ENCODE peak calls at places on chromosomes 5 and 9, in six cellular contexts. One of them, this sample, is unnamed.

GRCh38 chr9:96782241-96782640 is 4.4 kb upstream of the ZNF510 start:
- DNase-seq in keratinocyte: no peak
- DNase-seq in hepatocyte: no peak
- DNase-seq in tibial nerve: no peak
- DNase-seq in esophagus squamous epithelium: no peak
- DNase-seq in GM23338: no peak
- DNase-seq in this sample: no peak

GRCh38 chr5:123181394-123181801 is 92.4 kb downstream of the PRDM6 start:
- DNase-seq in keratinocyte: no peak
- DNase-seq in hepatocyte: peak
- DNase-seq in tibial nerve: no peak
- DNase-seq in esophagus squamous epithelium: no peak
- DNase-seq in GM23338: no peak
- DNase-seq in this sample: peak

GRCh38 chr9:99572529-99572928 is 249.2 kb upstream of the NR4A3 start:
- DNase-seq in keratinocyte: no peak
- DNase-seq in hepatocyte: no peak
- DNase-seq in tibial nerve: no peak
- DNase-seq in esophagus squamous epithelium: no peak
- DNase-seq in GM23338: no peak
- DNase-seq in this sample: no peak

GRCh38 chr5:86500947-86501346 is 116.8 kb upstream of the COX7C start:
- DNase-seq in keratinocyte: no peak
- DNase-seq in hepatocyte: peak
- DNase-seq in tibial nerve: no peak
- DNase-seq in esophagus squamous epithelium: no peak
- DNase-seq in GM23338: peak
- DNase-seq in this sample: peak

GRCh38 chr5:139841549-139841948 is 45.9 kb downstream of the PSD2 start:
- DNase-seq in keratinocyte: no peak
- DNase-seq in hepatocyte: no peak
- DNase-seq in tibial nerve: no peak
- DNase-seq in esophagus squamous epithelium: no peak
- DNase-seq in GM23338: no peak
- DNase-seq in this sample: no peak

GRCh38 chr5:97550164-97550563 is 367.1 kb upstream of the RIOK2 start:
- DNase-seq in keratinocyte: no peak
- DNase-seq in hepatocyte: no peak
- DNase-seq in tibial nerve: no peak
- DNase-seq in esophagus squamous epithelium: no peak
- DNase-seq in GM23338: peak
- DNase-seq in this sample: no peak

GRCh38 chr5:55037046-55037771 is 13.2 kb downstream of the GZMK start:
- DNase-seq in keratinocyte: no peak
- DNase-seq in hepatocyte: peak
- DNase-seq in tibial nerve: no peak
- DNase-seq in esophagus squamous epithelium: no peak
- DNase-seq in GM23338: peak
- DNase-seq in this sample: no peak

GRCh38 chr9:87685431-87685830 is 40.5 kb upstream of the CTSL start:
- DNase-seq in keratinocyte: no peak
- DNase-seq in hepatocyte: no peak
- DNase-seq in tibial nerve: no peak
- DNase-seq in esophagus squamous epithelium: no peak
- DNase-seq in GM23338: no peak
- DNase-seq in this sample: no peak

GRCh38 chr9:93900971-93901861 is 53.9 kb downstream of the BARX1 start:
- DNase-seq in keratinocyte: no peak
- DNase-seq in hepatocyte: no peak
- DNase-seq in tibial nerve: no peak
- DNase-seq in esophagus squamous epithelium: no peak
- DNase-seq in GM23338: no peak
- DNase-seq in this sample: peak

GRCh38 chr5:72166070-72166979 is 59.0 kb downstream of the MAP1B start:
- DNase-seq in keratinocyte: peak
- DNase-seq in hepatocyte: peak
- DNase-seq in tibial nerve: no peak
- DNase-seq in esophagus squamous epithelium: peak
- DNase-seq in GM23338: peak
- DNase-seq in this sample: peak

GRCh38 chr5:80204808-80205614 is 50.8 kb downstream of the SERINC5 start:
- DNase-seq in keratinocyte: no peak
- DNase-seq in hepatocyte: peak
- DNase-seq in tibial nerve: no peak
- DNase-seq in esophagus squamous epithelium: no peak
- DNase-seq in GM23338: peak
- DNase-seq in this sample: no peak

GRCh38 chr5:90546216-90546837 is 12.3 kb upstream of the ADGRV1 start:
- DNase-seq in keratinocyte: no peak
- DNase-seq in hepatocyte: no peak
- DNase-seq in tibial nerve: no peak
- DNase-seq in esophagus squamous epithelium: no peak
- DNase-seq in GM23338: no peak
- DNase-seq in this sample: no peak

GRCh38 chr9:77375956-77376532 is 198.7 kb downstream of the VPS13A start:
- DNase-seq in keratinocyte: no peak
- DNase-seq in hepatocyte: no peak
- DNase-seq in tibial nerve: no peak
- DNase-seq in esophagus squamous epithelium: no peak
- DNase-seq in GM23338: peak
- DNase-seq in this sample: peak

GRCh38 chr5:140266471-140267200 is 36.3 kb downstream of the PFDN1 start:
- DNase-seq in keratinocyte: no peak
- DNase-seq in hepatocyte: no peak
- DNase-seq in tibial nerve: no peak
- DNase-seq in esophagus squamous epithelium: no peak
- DNase-seq in GM23338: no peak
- DNase-seq in this sample: no peak

GRCh38 chr5:153613143-153613542 is 122.7 kb downstream of the GRIA1 start:
- DNase-seq in keratinocyte: no peak
- DNase-seq in hepatocyte: no peak
- DNase-seq in tibial nerve: no peak
- DNase-seq in esophagus squamous epithelium: no peak
- DNase-seq in GM23338: no peak
- DNase-seq in this sample: no peak

GRCh38 chr5:96687812-96688453 is 25.8 kb downstream of the CAST start:
- DNase-seq in keratinocyte: no peak
- DNase-seq in hepatocyte: peak
- DNase-seq in tibial nerve: no peak
- DNase-seq in esophagus squamous epithelium: no peak
- DNase-seq in GM23338: peak
- DNase-seq in this sample: no peak

GRCh38 chr9:33114746-33115145 is 38.3 kb upstream of the SMU1 start:
- DNase-seq in keratinocyte: no peak
- DNase-seq in hepatocyte: no peak
- DNase-seq in tibial nerve: no peak
- DNase-seq in esophagus squamous epithelium: no peak
- DNase-seq in GM23338: no peak
- DNase-seq in this sample: no peak

GRCh38 chr5:10324519-10325370 is 17.0 kb upstream of the CMBL start:
- DNase-seq in keratinocyte: no peak
- DNase-seq in hepatocyte: no peak
- DNase-seq in tibial nerve: no peak
- DNase-seq in esophagus squamous epithelium: no peak
- DNase-seq in GM23338: no peak
- DNase-seq in this sample: peak

GRCh38 chr5:39599721-39600431 is 175.1 kb upstream of the DAB2 start:
- DNase-seq in keratinocyte: no peak
- DNase-seq in hepatocyte: peak
- DNase-seq in tibial nerve: no peak
- DNase-seq in esophagus squamous epithelium: no peak
- DNase-seq in GM23338: peak
- DNase-seq in this sample: no peak

GRCh38 chr9:130868230-130868629 is 28.4 kb downstream of the QRFP start:
- DNase-seq in keratinocyte: no peak
- DNase-seq in hepatocyte: no peak
- DNase-seq in tibial nerve: no peak
- DNase-seq in esophagus squamous epithelium: no peak
- DNase-seq in GM23338: no peak
- DNase-seq in this sample: no peak

GRCh38 chr9:130865921-130866320 is 30.7 kb downstream of the QRFP start:
- DNase-seq in keratinocyte: no peak
- DNase-seq in hepatocyte: no peak
- DNase-seq in tibial nerve: no peak
- DNase-seq in esophagus squamous epithelium: no peak
- DNase-seq in GM23338: no peak
- DNase-seq in this sample: no peak

GRCh38 chr9:130869250-130869649 is 27.4 kb downstream of the QRFP start:
- DNase-seq in keratinocyte: no peak
- DNase-seq in hepatocyte: peak
- DNase-seq in tibial nerve: no peak
- DNase-seq in esophagus squamous epithelium: no peak
- DNase-seq in GM23338: no peak
- DNase-seq in this sample: no peak

GRCh38 chr9:130866474-130866965 is 30.1 kb downstream of the QRFP start:
- DNase-seq in keratinocyte: peak
- DNase-seq in hepatocyte: peak
- DNase-seq in tibial nerve: peak
- DNase-seq in esophagus squamous epithelium: no peak
- DNase-seq in GM23338: peak
- DNase-seq in this sample: peak

GRCh38 chr9:130867556-130867955 is 29.1 kb downstream of the QRFP start:
- DNase-seq in keratinocyte: no peak
- DNase-seq in hepatocyte: no peak
- DNase-seq in tibial nerve: no peak
- DNase-seq in esophagus squamous epithelium: no peak
- DNase-seq in GM23338: no peak
- DNase-seq in this sample: no peak
- H3K27ac ChIP-seq in keratinocyte: no peak
- H3K27ac ChIP-seq in hepatocyte: no peak
- H3K27ac ChIP-seq in tibial nerve: no peak
- H3K27ac ChIP-seq in esophagus squamous epithelium: no peak
- H3K27ac ChIP-seq in GM23338: no peak
- H3K27ac ChIP-seq in this sample: no peak

GRCh38 chr5:168317521-168318147 is 26.2 kb downstream of the WWC1 start:
- DNase-seq in keratinocyte: no peak
- DNase-seq in hepatocyte: peak
- DNase-seq in tibial nerve: no peak
- DNase-seq in esophagus squamous epithelium: no peak
- DNase-seq in GM23338: no peak
- DNase-seq in this sample: peak
- H3K27ac ChIP-seq in keratinocyte: no peak
- H3K27ac ChIP-seq in hepatocyte: peak
- H3K27ac ChIP-seq in tibial nerve: no peak
- H3K27ac ChIP-seq in esophagus squamous epithelium: peak
- H3K27ac ChIP-seq in GM23338: peak
- H3K27ac ChIP-seq in this sample: peak

DNA sequence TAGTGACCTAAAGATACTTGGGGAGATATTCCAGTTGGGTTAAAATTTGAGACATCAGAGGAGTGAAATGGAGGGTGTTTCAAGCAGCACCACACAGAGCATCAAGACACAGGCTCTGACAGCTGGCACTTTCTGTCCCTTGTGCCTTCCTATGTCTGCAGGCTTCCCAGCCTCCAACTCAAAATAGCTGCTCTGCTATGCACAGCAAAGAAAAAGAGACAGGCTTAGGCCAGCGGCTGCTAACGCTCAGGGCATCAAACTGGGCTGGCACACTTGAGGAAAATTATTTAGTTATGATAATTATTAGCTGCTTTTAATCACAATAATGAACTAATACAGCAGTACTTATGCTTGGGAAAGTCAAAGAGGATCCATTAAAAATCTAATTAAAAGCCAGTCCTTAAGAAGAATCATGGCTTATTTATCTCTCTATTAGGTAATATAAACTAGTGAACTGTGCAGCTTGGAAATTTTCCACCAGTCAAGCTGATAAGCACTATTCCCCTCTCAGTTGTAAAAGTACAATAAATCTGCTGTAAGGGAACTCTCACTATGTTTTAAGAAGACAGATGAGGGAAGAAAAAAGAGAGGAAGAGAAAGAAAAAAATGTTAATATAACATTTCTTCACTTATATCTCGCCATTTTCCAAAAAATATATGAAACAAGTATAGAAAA is 233.2 kb downstream of the SLIT3 start:
- DNase-seq in keratinocyte: no peak
- DNase-seq in hepatocyte: no peak
- DNase-seq in tibial nerve: no peak
- DNase-seq in esophagus squamous epithelium: no peak
- DNase-seq in GM23338: no peak
- DNase-seq in this sample: no peak
- H3K27ac ChIP-seq in keratinocyte: no peak
- H3K27ac ChIP-seq in hepatocyte: peak
- H3K27ac ChIP-seq in tibial nerve: no peak
- H3K27ac ChIP-seq in esophagus squamous epithelium: peak
- H3K27ac ChIP-seq in GM23338: no peak
- H3K27ac ChIP-seq in this sample: no peak

GRCh38 chr5:34699155-34700077 is 43.3 kb downstream of the RAI14 start:
- DNase-seq in keratinocyte: no peak
- DNase-seq in hepatocyte: peak
- DNase-seq in tibial nerve: no peak
- DNase-seq in esophagus squamous epithelium: no peak
- DNase-seq in GM23338: peak
- DNase-seq in this sample: no peak

GRCh38 chr5:34707451-34708107 is 51.5 kb downstream of the RAI14 start:
- DNase-seq in keratinocyte: no peak
- DNase-seq in hepatocyte: no peak
- DNase-seq in tibial nerve: no peak
- DNase-seq in esophagus squamous epithelium: no peak
- DNase-seq in GM23338: no peak
- DNase-seq in this sample: no peak

GRCh38 chr5:34706084-34706483 is 50.0 kb downstream of the RAI14 start:
- DNase-seq in keratinocyte: no peak
- DNase-seq in hepatocyte: no peak
- DNase-seq in tibial nerve: no peak
- DNase-seq in esophagus squamous epithelium: no peak
- DNase-seq in GM23338: no peak
- DNase-seq in this sample: no peak

GRCh38 chr5:34700078-34700452 is 43.9 kb downstream of the RAI14 start:
- DNase-seq in keratinocyte: no peak
- DNase-seq in hepatocyte: no peak
- DNase-seq in tibial nerve: no peak
- DNase-seq in esophagus squamous epithelium: no peak
- DNase-seq in GM23338: no peak
- DNase-seq in this sample: no peak

DNA sequence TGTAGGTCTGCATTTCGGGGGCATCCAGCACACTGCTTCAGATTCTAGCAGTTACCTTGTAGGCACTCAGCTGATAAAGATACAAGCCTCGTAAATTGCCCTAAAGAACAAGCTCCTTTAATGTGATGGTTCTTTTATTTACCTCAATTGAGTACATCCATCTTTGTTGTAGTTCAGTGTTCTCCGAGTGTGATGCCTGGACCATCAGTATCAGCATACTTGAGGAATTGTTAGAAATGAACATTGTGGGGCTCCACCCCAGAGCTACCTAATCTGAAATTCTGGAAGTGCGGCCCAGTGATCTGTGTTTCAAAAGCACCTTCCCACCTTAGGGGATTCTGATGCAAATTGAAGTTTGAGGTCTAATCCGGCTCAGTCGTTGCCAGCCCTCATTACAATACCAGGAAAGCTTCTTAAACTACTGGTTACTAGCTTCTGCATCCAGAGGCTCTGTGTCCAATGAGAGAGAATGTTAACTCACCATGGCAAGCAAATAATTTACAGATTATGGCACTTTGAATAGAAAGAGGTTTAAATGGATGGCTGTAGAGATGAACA is 47.7 kb downstream of the RAI14 start:
- DNase-seq in keratinocyte: no peak
- DNase-seq in hepatocyte: no peak
- DNase-seq in tibial nerve: no peak
- DNase-seq in esophagus squamous epithelium: no peak
- DNase-seq in GM23338: peak
- DNase-seq in this sample: peak
- H3K27ac ChIP-seq in keratinocyte: no peak
- H3K27ac ChIP-seq in hepatocyte: peak
- H3K27ac ChIP-seq in tibial nerve: no peak
- H3K27ac ChIP-seq in esophagus squamous epithelium: no peak
- H3K27ac ChIP-seq in GM23338: peak
- H3K27ac ChIP-seq in this sample: no peak

This sample was measured in WERI-Rb-1.